ENCODE peak calls at places on chromosomes 5 and 9, in seven cellular contexts. Q is dorsolateral prefrontal cortex, C is fibroblast of lung, U is mammary epithelial cell, V is ovary, Y is left ventricle myocardium inferior, G is hepatocyte. O is an unnamed sample.

GRCh38 chr5:31193591-31194457 is at the start of gene CDH6:
- DNase-seq in Q (peak), C (peak), U (no peak), V (no peak), Y (peak), G (peak), O (peak)

GRCh38 chr9:6876195-6876594 is 118.4 kb downstream of the KDM4C start:
- DNase-seq in Q (no peak), C (peak), U (peak), V (no peak), Y (no peak), G (no peak), O (no peak)

GRCh38 chr5:122877518-122877917 is 32.1 kb downstream of the SNX24 start:
- DNase-seq in Q (no peak), C (no peak), U (no peak), V (no peak), Y (no peak), G (no peak), O (no peak)

GRCh38 chr5:163504091-163504931 is 1.1 kb upstream of the MAT2B start:
- DNase-seq in Q (no peak), C (peak), U (peak), V (peak), Y (peak), G (peak), O (peak)

GRCh38 chr5:68112658-68113057 is 102.9 kb upstream of the PIK3R1 start:
- DNase-seq in Q (no peak), C (no peak), U (no peak), V (no peak), Y (no peak), G (no peak), O (no peak)

GRCh38 chr5:142275496-142275895 is 49.3 kb downstream of the SPRY4 start:
- DNase-seq in Q (no peak), C (no peak), U (peak), V (no peak), Y (no peak), G (no peak), O (no peak)

GRCh38 chr9:107768224-107768623 is 278.7 kb upstream of the KLF4 start:
- DNase-seq in Q (no peak), C (no peak), U (no peak), V (peak), Y (peak), G (no peak), O (no peak)

GRCh38 chr9:79279356-79279755 is 292.4 kb upstream of the TLE4 start:
- DNase-seq in Q (no peak), C (no peak), U (no peak), V (no peak), Y (no peak), G (no peak), O (no peak)

GRCh38 chr5:56561-57290 is 35.2 kb upstream of the PLEKHG4B start:
- DNase-seq in Q (no peak), C (peak), U (peak), V (no peak), Y (no peak), G (peak), O (no peak)

GRCh38 chr5:115816226-115817042 is at the start of gene CDO1:
- DNase-seq in Q (peak), C (peak), U (peak), V (peak), Y (peak), G (peak), O (peak)

DNA sequence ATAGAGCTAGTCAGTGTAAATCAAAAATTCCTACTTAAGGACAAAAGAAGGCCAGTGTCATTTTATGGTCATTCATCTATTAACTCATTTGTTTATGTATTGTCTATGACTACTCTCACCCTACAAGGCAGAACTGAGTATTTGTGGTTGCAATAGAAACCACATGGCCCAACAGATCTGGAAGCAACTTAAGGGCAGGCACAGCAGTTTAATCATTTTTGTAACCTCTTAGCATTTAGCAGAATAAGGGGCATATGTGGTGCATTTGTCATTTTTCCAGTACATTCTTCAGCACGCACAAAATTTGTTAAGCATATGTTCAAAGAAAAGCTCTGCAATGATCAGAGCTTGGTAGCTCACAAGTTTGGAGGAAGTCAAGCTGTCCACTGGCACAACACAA is 1.1 kb downstream of the FKBP15 start:
- DNase-seq in Q (no peak), C (peak), U (peak), V (no peak), Y (no peak), G (no peak), O (no peak)
- H3K27ac ChIP-seq in Q (no peak), C (peak), U (peak), V (no peak), Y (peak), G (peak), O (peak)

GRCh38 chr5:137019229-137019628 is 479.9 kb downstream of the SPOCK1 start:
- DNase-seq in Q (no peak), C (no peak), U (no peak), V (no peak), Y (no peak), G (no peak), O (no peak)

GRCh38 chr5:137022043-137022442 is 477.1 kb downstream of the SPOCK1 start:
- DNase-seq in Q (no peak), C (peak), U (no peak), V (no peak), Y (peak), G (no peak), O (no peak)

GRCh38 chr5:137015540-137016116 is 483.5 kb downstream of the SPOCK1 start:
- DNase-seq in Q (no peak), C (no peak), U (no peak), V (no peak), Y (no peak), G (no peak), O (no peak)

GRCh38 chr5:137014731-137015130 is 484.4 kb downstream of the SPOCK1 start:
- DNase-seq in Q (no peak), C (peak), U (no peak), V (no peak), Y (no peak), G (no peak), O (no peak)

DNA sequence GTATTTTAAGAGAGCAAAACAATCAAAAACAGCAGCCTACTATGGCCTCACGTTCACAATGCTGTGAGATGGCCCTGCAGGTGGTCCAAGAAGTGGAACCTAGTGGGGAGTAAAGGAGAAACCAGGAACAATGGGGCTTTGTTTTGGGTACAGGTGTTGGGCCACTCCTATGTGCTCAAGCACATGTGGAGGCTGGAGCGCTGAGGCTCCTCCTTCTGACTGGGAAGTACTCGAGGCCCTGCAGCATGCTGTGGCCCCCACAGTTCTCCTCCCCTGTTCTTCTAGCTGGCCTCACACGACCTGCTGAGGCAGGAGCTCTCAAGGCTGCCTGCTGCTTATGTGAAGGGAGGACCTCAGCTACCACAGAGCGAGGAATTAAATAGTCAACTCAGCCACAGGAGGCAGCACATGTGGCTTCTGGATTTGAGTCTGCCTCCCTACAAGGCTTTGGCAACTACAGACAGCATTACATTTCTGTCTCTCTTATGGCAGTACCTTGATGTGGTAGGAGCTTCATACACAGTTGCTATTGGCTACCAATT is 482.3 kb downstream of the SPOCK1 start:
- DNase-seq in Q (no peak), C (no peak), U (no peak), V (no peak), Y (no peak), G (no peak), O (no peak)
- TF ChIP-seq CTCF in Q (no peak), C (no peak), U (peak), V (no peak), Y (no peak), G (no peak), O (no peak)

DNA sequence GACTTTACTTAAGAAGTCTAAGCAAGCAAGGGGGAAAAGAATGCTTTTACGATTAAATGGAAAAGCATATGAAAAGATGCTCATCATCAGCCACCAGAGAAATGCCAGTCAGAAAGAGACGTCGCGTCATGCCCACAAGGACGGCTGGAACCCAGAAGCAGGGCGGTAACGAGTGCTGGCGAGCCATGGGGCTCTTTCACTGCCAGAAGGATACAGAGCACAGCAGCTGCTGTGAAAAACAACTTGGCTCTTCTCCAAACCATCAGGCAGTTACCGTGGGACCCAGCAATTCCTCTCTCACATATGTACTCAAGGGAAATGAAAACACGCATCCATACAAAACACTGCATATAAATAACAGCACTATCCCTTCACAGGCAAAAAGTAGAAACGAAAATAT is 95.5 kb downstream of the CAMSAP1 start:
- DNase-seq in Q (no peak), C (no peak), U (no peak), V (no peak), Y (no peak), G (no peak), O (no peak)
- H3K27ac ChIP-seq in Q (peak), C (no peak), U (no peak), V (no peak), Y (peak), G (no peak), O (no peak)

GRCh38 chr5:178208540-178209227 is 4.4 kb downstream of the HNRNPAB start:
- DNase-seq in Q (no peak), C (no peak), U (no peak), V (no peak), Y (no peak), G (no peak), O (no peak)
- TF ChIP-seq CTCF in Q (no peak), C (no peak), U (no peak), V (no peak), Y (no peak), G (peak), O (no peak)

DNA sequence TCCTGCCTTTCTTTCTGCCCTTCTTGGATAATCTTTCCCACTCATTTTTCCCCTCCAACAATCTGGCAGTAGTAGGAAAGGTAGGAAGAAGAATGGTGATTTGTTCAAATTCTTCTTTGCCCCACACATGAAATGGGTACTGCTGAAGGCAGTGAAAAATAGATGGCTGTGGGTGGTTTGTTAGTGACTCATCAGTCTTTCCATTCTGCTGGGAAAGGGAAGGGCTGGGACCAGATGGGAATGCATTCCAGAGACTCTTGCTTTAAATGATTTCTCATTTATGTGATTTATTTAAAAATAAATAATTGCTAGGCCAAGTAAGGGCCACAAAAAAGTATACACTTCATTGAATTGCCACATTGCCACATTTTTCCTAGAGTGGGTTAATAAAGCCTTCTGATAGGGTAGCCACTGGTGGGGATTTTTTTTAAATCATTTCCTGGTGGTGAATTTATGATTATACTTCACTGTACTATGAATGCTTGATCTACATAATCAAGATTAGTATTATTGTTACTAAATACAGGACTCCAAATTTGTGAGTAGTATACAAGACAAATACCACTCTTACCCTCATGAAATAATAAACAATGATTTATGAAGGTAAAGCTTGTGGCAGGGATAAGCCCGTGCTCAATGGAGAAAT is 118.2 kb downstream of the ZSWIM6 start:
- DNase-seq in Q (no peak), C (peak), U (peak), V (peak), Y (no peak), G (peak), O (no peak)
- H3K27ac ChIP-seq in Q (no peak), C (peak), U (peak), V (no peak), Y (peak), G (peak), O (no peak)